ENCODE peak calls at places on chromosome 1, in seven cellular contexts. One of them, this sample, is unnamed.

GRCh38 chr1:28036431-28036830 is 52.0 kb downstream of the EYA3 start:
- DNase-seq in activated CD8-positive, alpha-beta memory T cell treated with anti-CD3 and anti-CD28 coated beads, Interleukin-2, amount 50 U/mL, for 4 hours: no peak
- DNase-seq in mesendoderm: no peak
- DNase-seq in RWPE1: no peak
- DNase-seq in stimulated activated CD4-positive, alpha-beta T cell treated with anti-CD3 and anti-CD28 coated beads, Interleukin-1b, Interleukin-23, amount 100 ng/mL, for 24 hours: no peak
- DNase-seq in activated T-cell treated with anti-CD3 and anti-CD28 coated beads for 1 hour: no peak
- DNase-seq in astrocyte of the spinal cord: no peak
- DNase-seq in this sample: no peak

GRCh38 chr1:156121441-156121840 is 6.9 kb downstream of the LMNA start:
- DNase-seq in mesendoderm: no peak
- DNase-seq in activated CD8-positive, alpha-beta memory T cell treated with anti-CD3 and anti-CD28 coated beads, Interleukin-2, amount 50 U/mL, for 4 hours: no peak
- DNase-seq in activated T-cell treated with anti-CD3 and anti-CD28 coated beads for 1 hour: no peak
- DNase-seq in stimulated activated CD4-positive, alpha-beta T cell treated with anti-CD3 and anti-CD28 coated beads, Interleukin-1b, Interleukin-23, amount 100 ng/mL, for 24 hours: no peak
- DNase-seq in RWPE1: no peak
- DNase-seq in astrocyte of the spinal cord: no peak
- DNase-seq in this sample: no peak

GRCh38 chr1:88923224-88923623 is 31.9 kb upstream of the GTF2B start:
- DNase-seq in RWPE1: no peak
- DNase-seq in activated CD8-positive, alpha-beta memory T cell treated with anti-CD3 and anti-CD28 coated beads, Interleukin-2, amount 50 U/mL, for 4 hours: no peak
- DNase-seq in stimulated activated CD4-positive, alpha-beta T cell treated with anti-CD3 and anti-CD28 coated beads, Interleukin-1b, Interleukin-23, amount 100 ng/mL, for 24 hours: no peak
- DNase-seq in activated T-cell treated with anti-CD3 and anti-CD28 coated beads for 1 hour: no peak
- DNase-seq in astrocyte of the spinal cord: no peak
- DNase-seq in mesendoderm: peak; percentile 11
- DNase-seq in this sample: no peak

GRCh38 chr1:53747841-53748240 is 8.9 kb upstream of the GLIS1 start:
- DNase-seq in stimulated activated CD4-positive, alpha-beta T cell treated with anti-CD3 and anti-CD28 coated beads, Interleukin-1b, Interleukin-23, amount 100 ng/mL, for 24 hours: no peak
- DNase-seq in activated CD8-positive, alpha-beta memory T cell treated with anti-CD3 and anti-CD28 coated beads, Interleukin-2, amount 50 U/mL, for 4 hours: no peak
- DNase-seq in activated T-cell treated with anti-CD3 and anti-CD28 coated beads for 1 hour: no peak
- DNase-seq in astrocyte of the spinal cord: no peak
- DNase-seq in mesendoderm: no peak
- DNase-seq in RWPE1: no peak
- DNase-seq in this sample: no peak

GRCh38 chr1:58583496-58583895 is 6.4 kb upstream of the TACSTD2 start:
- DNase-seq in activated CD8-positive, alpha-beta memory T cell treated with anti-CD3 and anti-CD28 coated beads, Interleukin-2, amount 50 U/mL, for 4 hours: no peak
- DNase-seq in RWPE1: no peak
- DNase-seq in activated T-cell treated with anti-CD3 and anti-CD28 coated beads for 1 hour: no peak
- DNase-seq in astrocyte of the spinal cord: no peak
- DNase-seq in mesendoderm: no peak
- DNase-seq in stimulated activated CD4-positive, alpha-beta T cell treated with anti-CD3 and anti-CD28 coated beads, Interleukin-1b, Interleukin-23, amount 100 ng/mL, for 24 hours: no peak
- DNase-seq in this sample: no peak

GRCh38 chr1:2229921-2230700 is 2.0 kb downstream of the SKI start:
- DNase-seq in astrocyte of the spinal cord: no peak
- DNase-seq in RWPE1: peak; percentile 34
- DNase-seq in activated T-cell treated with anti-CD3 and anti-CD28 coated beads for 1 hour: no peak
- DNase-seq in mesendoderm: no peak
- DNase-seq in activated CD8-positive, alpha-beta memory T cell treated with anti-CD3 and anti-CD28 coated beads, Interleukin-2, amount 50 U/mL, for 4 hours: no peak
- DNase-seq in stimulated activated CD4-positive, alpha-beta T cell treated with anti-CD3 and anti-CD28 coated beads, Interleukin-1b, Interleukin-23, amount 100 ng/mL, for 24 hours: no peak
- DNase-seq in this sample: no peak

GRCh38 chr1:231193710-231194340 is 32.0 kb downstream of the TRIM67 start:
- DNase-seq in mesendoderm: no peak
- DNase-seq in RWPE1: no peak
- DNase-seq in stimulated activated CD4-positive, alpha-beta T cell treated with anti-CD3 and anti-CD28 coated beads, Interleukin-1b, Interleukin-23, amount 100 ng/mL, for 24 hours: no peak
- DNase-seq in activated CD8-positive, alpha-beta memory T cell treated with anti-CD3 and anti-CD28 coated beads, Interleukin-2, amount 50 U/mL, for 4 hours: no peak
- DNase-seq in astrocyte of the spinal cord: no peak
- DNase-seq in activated T-cell treated with anti-CD3 and anti-CD28 coated beads for 1 hour: no peak
- DNase-seq in this sample: no peak

GRCh38 chr1:43493661-43494450 is 36.8 kb upstream of the PTPRF start:
- DNase-seq in astrocyte of the spinal cord: peak; percentile 14
- DNase-seq in RWPE1: no peak
- DNase-seq in stimulated activated CD4-positive, alpha-beta T cell treated with anti-CD3 and anti-CD28 coated beads, Interleukin-1b, Interleukin-23, amount 100 ng/mL, for 24 hours: no peak
- DNase-seq in activated CD8-positive, alpha-beta memory T cell treated with anti-CD3 and anti-CD28 coated beads, Interleukin-2, amount 50 U/mL, for 4 hours: no peak
- DNase-seq in mesendoderm: peak; percentile 46
- DNase-seq in activated T-cell treated with anti-CD3 and anti-CD28 coated beads for 1 hour: no peak
- DNase-seq in this sample: no peak

GRCh38 chr1:214146523-214146922 is 134.4 kb upstream of the SMYD2 start:
- DNase-seq in astrocyte of the spinal cord: no peak
- DNase-seq in activated CD8-positive, alpha-beta memory T cell treated with anti-CD3 and anti-CD28 coated beads, Interleukin-2, amount 50 U/mL, for 4 hours: no peak
- DNase-seq in RWPE1: peak; percentile 44
- DNase-seq in activated T-cell treated with anti-CD3 and anti-CD28 coated beads for 1 hour: no peak
- DNase-seq in mesendoderm: peak; percentile 46
- DNase-seq in stimulated activated CD4-positive, alpha-beta T cell treated with anti-CD3 and anti-CD28 coated beads, Interleukin-1b, Interleukin-23, amount 100 ng/mL, for 24 hours: no peak
- DNase-seq in this sample: no peak

GRCh38 chr1:10338047-10338446 is 60.8 kb upstream of the PGD start:
- DNase-seq in RWPE1: peak; percentile 40
- DNase-seq in mesendoderm: peak; percentile 61
- DNase-seq in activated CD8-positive, alpha-beta memory T cell treated with anti-CD3 and anti-CD28 coated beads, Interleukin-2, amount 50 U/mL, for 4 hours: peak; percentile 24
- DNase-seq in activated T-cell treated with anti-CD3 and anti-CD28 coated beads for 1 hour: peak; percentile 12
- DNase-seq in astrocyte of the spinal cord: peak; percentile 40
- DNase-seq in stimulated activated CD4-positive, alpha-beta T cell treated with anti-CD3 and anti-CD28 coated beads, Interleukin-1b, Interleukin-23, amount 100 ng/mL, for 24 hours: peak; percentile 25
- DNase-seq in this sample: peak; percentile 20

GRCh38 chr1:6491480-6491962 is at the start of gene PLEKHG5:
- DNase-seq in activated CD8-positive, alpha-beta memory T cell treated with anti-CD3 and anti-CD28 coated beads, Interleukin-2, amount 50 U/mL, for 4 hours: no peak
- DNase-seq in astrocyte of the spinal cord: peak; percentile 84
- DNase-seq in mesendoderm: peak; percentile 90
- DNase-seq in RWPE1: peak; percentile 91
- DNase-seq in stimulated activated CD4-positive, alpha-beta T cell treated with anti-CD3 and anti-CD28 coated beads, Interleukin-1b, Interleukin-23, amount 100 ng/mL, for 24 hours: no peak
- DNase-seq in activated T-cell treated with anti-CD3 and anti-CD28 coated beads for 1 hour: no peak
- DNase-seq in this sample: peak; percentile 71

GRCh38 chr1:203140743-203141520 is 13.4 kb downstream of the ADORA1 start:
- DNase-seq in activated T-cell treated with anti-CD3 and anti-CD28 coated beads for 1 hour: no peak
- DNase-seq in RWPE1: no peak
- DNase-seq in activated CD8-positive, alpha-beta memory T cell treated with anti-CD3 and anti-CD28 coated beads, Interleukin-2, amount 50 U/mL, for 4 hours: no peak
- DNase-seq in mesendoderm: peak; percentile 95
- DNase-seq in stimulated activated CD4-positive, alpha-beta T cell treated with anti-CD3 and anti-CD28 coated beads, Interleukin-1b, Interleukin-23, amount 100 ng/mL, for 24 hours: no peak
- DNase-seq in astrocyte of the spinal cord: no peak
- DNase-seq in this sample: no peak

GRCh38 chr1:10179751-10180150 is 30.6 kb upstream of the KIF1B start:
- DNase-seq in astrocyte of the spinal cord: no peak
- DNase-seq in activated T-cell treated with anti-CD3 and anti-CD28 coated beads for 1 hour: no peak
- DNase-seq in mesendoderm: no peak
- DNase-seq in stimulated activated CD4-positive, alpha-beta T cell treated with anti-CD3 and anti-CD28 coated beads, Interleukin-1b, Interleukin-23, amount 100 ng/mL, for 24 hours: no peak
- DNase-seq in RWPE1: no peak
- DNase-seq in activated CD8-positive, alpha-beta memory T cell treated with anti-CD3 and anti-CD28 coated beads, Interleukin-2, amount 50 U/mL, for 4 hours: no peak
- DNase-seq in this sample: no peak

GRCh38 chr1:228803421-228803820 is 68.1 kb downstream of the RHOU start:
- DNase-seq in activated CD8-positive, alpha-beta memory T cell treated with anti-CD3 and anti-CD28 coated beads, Interleukin-2, amount 50 U/mL, for 4 hours: no peak
- DNase-seq in mesendoderm: no peak
- DNase-seq in RWPE1: no peak
- DNase-seq in activated T-cell treated with anti-CD3 and anti-CD28 coated beads for 1 hour: no peak
- DNase-seq in stimulated activated CD4-positive, alpha-beta T cell treated with anti-CD3 and anti-CD28 coated beads, Interleukin-1b, Interleukin-23, amount 100 ng/mL, for 24 hours: no peak
- DNase-seq in astrocyte of the spinal cord: no peak
- DNase-seq in this sample: no peak

GRCh38 chr1:40651138-40651857 is 14.2 kb downstream of the RIMS3 start:
- DNase-seq in RWPE1: no peak
- DNase-seq in activated T-cell treated with anti-CD3 and anti-CD28 coated beads for 1 hour: no peak
- DNase-seq in activated CD8-positive, alpha-beta memory T cell treated with anti-CD3 and anti-CD28 coated beads, Interleukin-2, amount 50 U/mL, for 4 hours: no peak
- DNase-seq in stimulated activated CD4-positive, alpha-beta T cell treated with anti-CD3 and anti-CD28 coated beads, Interleukin-1b, Interleukin-23, amount 100 ng/mL, for 24 hours: no peak
- DNase-seq in mesendoderm: no peak
- DNase-seq in astrocyte of the spinal cord: no peak
- DNase-seq in this sample: no peak

GRCh38 chr1:4328402-4329071 is 325.9 kb upstream of the AJAP1 start:
- DNase-seq in astrocyte of the spinal cord: no peak
- DNase-seq in stimulated activated CD4-positive, alpha-beta T cell treated with anti-CD3 and anti-CD28 coated beads, Interleukin-1b, Interleukin-23, amount 100 ng/mL, for 24 hours: no peak
- DNase-seq in RWPE1: no peak
- DNase-seq in activated CD8-positive, alpha-beta memory T cell treated with anti-CD3 and anti-CD28 coated beads, Interleukin-2, amount 50 U/mL, for 4 hours: no peak
- DNase-seq in mesendoderm: no peak
- DNase-seq in activated T-cell treated with anti-CD3 and anti-CD28 coated beads for 1 hour: no peak
- DNase-seq in this sample: no peak

GRCh38 chr1:31483012-31483946 is 70.3 kb downstream of the SERINC2 start:
- DNase-seq in activated T-cell treated with anti-CD3 and anti-CD28 coated beads for 1 hour: no peak
- DNase-seq in astrocyte of the spinal cord: peak; percentile 53
- DNase-seq in activated CD8-positive, alpha-beta memory T cell treated with anti-CD3 and anti-CD28 coated beads, Interleukin-2, amount 50 U/mL, for 4 hours: no peak
- DNase-seq in stimulated activated CD4-positive, alpha-beta T cell treated with anti-CD3 and anti-CD28 coated beads, Interleukin-1b, Interleukin-23, amount 100 ng/mL, for 24 hours: no peak
- DNase-seq in RWPE1: peak; percentile 91
- DNase-seq in mesendoderm: no peak
- DNase-seq in this sample: no peak

GRCh38 chr1:8752921-8753713 is 64.3 kb downstream of the RERE start:
- DNase-seq in astrocyte of the spinal cord: no peak
- DNase-seq in stimulated activated CD4-positive, alpha-beta T cell treated with anti-CD3 and anti-CD28 coated beads, Interleukin-1b, Interleukin-23, amount 100 ng/mL, for 24 hours: no peak
- DNase-seq in RWPE1: no peak
- DNase-seq in activated CD8-positive, alpha-beta memory T cell treated with anti-CD3 and anti-CD28 coated beads, Interleukin-2, amount 50 U/mL, for 4 hours: no peak
- DNase-seq in mesendoderm: no peak
- DNase-seq in activated T-cell treated with anti-CD3 and anti-CD28 coated beads for 1 hour: no peak
- DNase-seq in this sample: no peak

GRCh38 chr1:96966536-96967138 is 245.1 kb downstream of the PTBP2 start:
- DNase-seq in activated CD8-positive, alpha-beta memory T cell treated with anti-CD3 and anti-CD28 coated beads, Interleukin-2, amount 50 U/mL, for 4 hours: peak; percentile 72
- DNase-seq in mesendoderm: peak; percentile 67
- DNase-seq in astrocyte of the spinal cord: peak; percentile 76
- DNase-seq in stimulated activated CD4-positive, alpha-beta T cell treated with anti-CD3 and anti-CD28 coated beads, Interleukin-1b, Interleukin-23, amount 100 ng/mL, for 24 hours: peak; percentile 60
- DNase-seq in RWPE1: peak; percentile 57
- DNase-seq in activated T-cell treated with anti-CD3 and anti-CD28 coated beads for 1 hour: peak; percentile 62
- DNase-seq in this sample: peak; percentile 18

GRCh38 chr1:159261311-159261710 is 40.8 kb upstream of the FCER1A start:
- DNase-seq in RWPE1: no peak
- DNase-seq in activated T-cell treated with anti-CD3 and anti-CD28 coated beads for 1 hour: no peak
- DNase-seq in activated CD8-positive, alpha-beta memory T cell treated with anti-CD3 and anti-CD28 coated beads, Interleukin-2, amount 50 U/mL, for 4 hours: no peak
- DNase-seq in stimulated activated CD4-positive, alpha-beta T cell treated with anti-CD3 and anti-CD28 coated beads, Interleukin-1b, Interleukin-23, amount 100 ng/mL, for 24 hours: no peak
- DNase-seq in astrocyte of the spinal cord: no peak
- DNase-seq in mesendoderm: no peak
- DNase-seq in this sample: no peak

GRCh38 chr1:15720861-15721260 is 15.2 kb upstream of the SLC25A34 start:
- DNase-seq in activated T-cell treated with anti-CD3 and anti-CD28 coated beads for 1 hour: no peak
- DNase-seq in activated CD8-positive, alpha-beta memory T cell treated with anti-CD3 and anti-CD28 coated beads, Interleukin-2, amount 50 U/mL, for 4 hours: no peak
- DNase-seq in RWPE1: no peak
- DNase-seq in stimulated activated CD4-positive, alpha-beta T cell treated with anti-CD3 and anti-CD28 coated beads, Interleukin-1b, Interleukin-23, amount 100 ng/mL, for 24 hours: no peak
- DNase-seq in mesendoderm: no peak
- DNase-seq in astrocyte of the spinal cord: no peak
- DNase-seq in this sample: no peak

This sample was measured in H54.